ENCODE peak calls at places on chromosomes 16 and 17, in nine cellular contexts. M is CD8-positive, alpha-beta memory T cell; D is transverse colon; O is dorsolateral prefrontal cortex; Z is mesenchymal stem cell; H is retinal pigment epithelial cell; R is cardiac fibroblast; Y is suprapubic skin; B is A549. L is an unnamed sample.

GRCh38 chr17:82218349-82219075 is 5.9 kb upstream of the CCDC57 start:
- DNase-seq in D (no peak), H (no peak), O (no peak), M (no peak), B (no peak), Z (no peak), Y (no peak), R (no peak), L (no peak)

GRCh38 chr16:46961373-46962353 is 11.8 kb downstream of the DNAJA2 start:
- DNase-seq in Y (no peak), Z (no peak), M (no peak), H (no peak), D (no peak), O (no peak), R (peak; percentile 10), B (no peak), L (no peak)

GRCh38 chr17:81388612-81389367 is 6.5 kb upstream of the BAHCC1 start:
- DNase-seq in H (no peak), Z (peak; percentile 67), B (no peak), Y (no peak), R (no peak), D (no peak), O (peak; percentile 67), M (no peak), L (no peak)

GRCh38 chr16:19810817-19811731 is 73.6 kb downstream of the GPRC5B start:
- DNase-seq in Z (peak; percentile 64), B (peak; percentile 79), D (no peak), Y (no peak), O (no peak), R (peak; percentile 91), H (no peak), M (no peak), L (no peak)

GRCh38 chr17:6857904-6858303 is 26.4 kb upstream of the TEKT1 start:
- DNase-seq in O (no peak), Z (no peak), H (no peak), B (no peak), Y (no peak), D (no peak), R (no peak), M (no peak), L (no peak)

GRCh38 chr17:66429680-66430079 is 127.3 kb downstream of the PRKCA start:
- DNase-seq in O (no peak), M (no peak), H (no peak), Z (no peak), R (no peak), Y (no peak), B (no peak), D (no peak), L (no peak)

GRCh38 chr16:84029297-84030096 is 13.1 kb downstream of the SLC38A8 start:
- DNase-seq in Z (no peak), R (no peak), M (no peak), D (no peak), O (no peak), Y (no peak), B (no peak), H (no peak), L (no peak)

GRCh38 chr17:82243648-82244412 is 15.0 kb downstream of the SLC16A3 start:
- DNase-seq in D (no peak), Y (no peak), M (no peak), H (no peak), B (no peak), R (peak; percentile 53), O (no peak), Z (no peak), L (no peak)

GRCh38 chr16:70695351-70696070 is 9.7 kb upstream of the MTSS2 start:
- DNase-seq in H (no peak), R (no peak), D (peak; percentile 47), M (no peak), Z (peak; percentile 36), Y (no peak), B (peak; percentile 56), O (no peak), L (no peak)

GRCh38 chr16:11398851-11399250 is 53.6 kb downstream of the RMI2 start:
- DNase-seq in O (no peak), H (no peak), R (no peak), Z (no peak), B (no peak), Y (peak; percentile 32), D (no peak), M (no peak), L (no peak)

GRCh38 chr16:77414752-77415231 is 20.0 kb downstream of the ADAMTS18 start:
- DNase-seq in R (peak; percentile 87), B (no peak), Y (no peak), D (no peak), Z (no peak), O (no peak), H (no peak), M (no peak), L (no peak)

GRCh38 chr17:80997471-80998387 is 6.1 kb downstream of the CHMP6 start:
- DNase-seq in O (no peak), D (no peak), Z (no peak), R (no peak), H (no peak), M (no peak), B (no peak), Y (peak; percentile 59), L (no peak)

GRCh38 chr16:10957771-10958486 is 13.6 kb downstream of the CLEC16A start:
- DNase-seq in O (no peak), D (no peak), M (no peak), R (peak; percentile 40), B (no peak), Y (no peak), H (no peak), Z (peak; percentile 75), L (no peak)

GRCh38 chr17:83086197-83086880 is 6.9 kb downstream of the METRNL start:
- DNase-seq in Y (no peak), M (no peak), B (no peak), R (no peak), H (no peak), O (no peak), D (no peak), Z (no peak), L (no peak)

GRCh38 chr17:14775761-14776492 is 475.0 kb downstream of the HS3ST3B1 start:
- DNase-seq in R (peak; percentile 21), B (no peak), Y (no peak), M (no peak), Z (no peak), H (no peak), D (no peak), O (no peak), L (no peak)

DNA sequence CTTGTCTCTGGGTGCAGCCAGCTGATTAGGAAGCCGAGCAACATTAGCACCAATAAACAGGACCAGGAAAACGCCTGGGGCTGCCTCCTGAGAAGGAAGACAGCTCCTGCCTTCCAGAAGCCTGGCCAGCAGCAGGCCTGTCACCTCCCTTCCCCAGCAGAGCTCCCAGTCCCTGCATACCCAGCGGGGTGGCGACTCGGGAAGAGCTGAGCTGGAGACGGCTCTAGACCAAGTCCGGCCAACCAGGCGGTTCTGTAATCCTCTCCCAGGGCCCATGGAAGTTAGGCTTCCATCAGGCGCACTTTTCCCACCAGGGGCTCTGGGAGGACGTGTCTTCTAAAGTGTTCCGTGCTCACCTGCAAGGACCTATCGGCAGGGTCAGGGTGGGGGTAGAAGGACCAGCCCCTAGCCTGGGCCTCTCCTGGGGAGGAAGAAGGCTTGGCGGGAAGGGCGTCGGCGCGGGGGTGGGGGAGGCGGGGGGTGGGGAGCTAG is 12.0 kb upstream of the CLUH start:
- DNase-seq in Y (no peak), Z (no peak), R (no peak), D (peak; percentile 64), M (no peak), O (no peak), H (no peak), B (no peak), L (no peak)
- H3K4me3 ChIP-seq in Y (peak overlapping the region; percentile 48), Z (no peak overlapping the region), R (no peak overlapping the region), D (no peak overlapping the region), M (no peak overlapping the region), O (no peak overlapping the region), H (no peak overlapping the region), B (no peak overlapping the region), L (no peak overlapping the region)

GRCh38 chr17:742147-742793 is 9.8 kb downstream of the GEMIN4 start:
- DNase-seq in D (no peak), R (no peak), B (no peak), H (no peak), Z (no peak), O (no peak), Y (no peak), M (no peak), L (no peak)
- H3K4me3 ChIP-seq in D (no peak overlapping the region), R (no peak overlapping the region), B (no peak overlapping the region), H (no peak overlapping the region), Z (no peak overlapping the region), O (no peak overlapping the region), Y (no peak overlapping the region), M (no peak overlapping the region), L (no peak overlapping the region)

DNA sequence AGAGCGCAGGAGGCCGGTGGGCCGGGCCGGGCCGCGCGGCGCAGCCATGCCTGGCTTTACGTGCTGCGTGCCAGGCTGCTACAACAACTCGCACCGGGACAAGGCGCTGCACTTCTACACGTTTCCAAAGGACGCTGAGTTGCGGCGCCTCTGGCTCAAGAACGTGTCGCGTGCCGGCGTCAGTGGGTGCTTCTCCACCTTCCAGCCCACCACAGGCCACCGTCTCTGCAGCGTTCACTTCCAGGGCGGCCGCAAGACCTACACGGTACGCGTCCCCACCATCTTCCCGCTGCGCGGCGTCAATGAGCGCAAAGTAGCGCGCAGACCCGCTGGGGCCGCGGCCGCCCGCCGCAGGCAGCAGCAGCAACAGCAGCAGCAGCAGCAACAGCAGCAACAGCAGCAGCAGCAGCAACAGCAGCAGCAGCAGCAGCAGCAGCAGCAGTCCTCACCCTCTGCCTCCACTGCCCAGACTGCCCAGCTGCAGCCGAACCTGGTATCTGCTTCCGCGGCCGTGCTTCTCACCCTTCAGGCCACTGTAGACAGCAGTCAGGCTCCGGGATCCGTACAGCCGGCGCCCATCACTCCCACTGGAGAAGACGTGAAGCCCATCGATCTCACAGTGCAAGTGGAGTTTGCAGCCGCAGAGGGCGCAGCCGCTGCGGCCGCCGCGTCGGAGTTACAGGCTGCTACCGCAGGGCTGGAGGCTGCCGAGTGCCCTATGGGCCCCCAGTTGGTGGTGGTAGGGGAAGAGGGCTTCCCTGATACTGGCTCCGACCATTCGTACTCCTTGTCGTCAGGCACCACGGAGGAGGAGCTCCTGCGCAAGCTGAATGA is 606 bp downstream of the THAP11 start:
- DNase-seq in Z (peak; percentile 82), M (peak; percentile 48), H (no peak), B (no peak), R (peak; percentile 53), O (peak; percentile 69), D (peak; percentile 60), Y (peak; percentile 80), L (no peak)
- H3K4me3 ChIP-seq in Z (peak overlapping the region; percentile 89), M (peak overlapping the region; percentile 99), H (peak overlapping the region; percentile 96), B (peak overlapping the region; percentile 58), R (peak overlapping the region; percentile 93), O (peak overlapping the region; percentile 99), D (peak overlapping the region; percentile 84), Y (peak overlapping the region; percentile 88), L (peak overlapping the region; percentile 90)

GRCh38 chr16:3188675-3188924 is 596 bp downstream of the OR1F1 start:
- DNase-seq in H (no peak), B (no peak), Z (no peak), Y (no peak), M (no peak), D (no peak), O (no peak), R (no peak), L (no peak)
- H3K4me3 ChIP-seq in H (peak overlapping the region; percentile 67), B (peak overlapping the region; percentile 71), Z (peak overlapping the region; percentile 36), Y (peak overlapping the region; percentile 19), M (peak overlapping the region; percentile 43), D (no peak overlapping the region), O (peak overlapping the region; percentile 7), R (peak overlapping the region; percentile 67), L (peak overlapping the region; percentile 45)

GRCh38 chr17:67467500-67468481 is 90.7 kb downstream of the PITPNC1 start:
- DNase-seq in O (no peak), Y (no peak), R (no peak), H (no peak), M (no peak), Z (no peak), D (no peak), B (no peak), L (no peak)
- H3K4me3 ChIP-seq in O (no peak overlapping the region), Y (no peak overlapping the region), R (no peak overlapping the region), H (no peak overlapping the region), M (no peak overlapping the region), Z (no peak overlapping the region), D (no peak overlapping the region), B (no peak overlapping the region), L (no peak overlapping the region)